ENCODE peak calls at places on chromosome 10, in seven cellular contexts. I, D, O, K, E, A and B are unnamed samples.

GRCh38 chr10:73827346-73828089 is 16.1 kb upstream of the NDST2 start:
- DNase-seq in I (no peak), D (no peak), O (no peak), K (no peak), E (no peak), A (no peak), B (no peak)

GRCh38 chr10:86333813-86334514 is 32.6 kb downstream of the GRID1 start:
- DNase-seq in I (no peak), D (no peak), O (no peak), K (no peak), E (no peak), A (no peak), B (no peak)

GRCh38 chr10:21985541-21985940 is 18.0 kb downstream of the DNAJC1 start:
- DNase-seq in I (no peak), D (no peak), O (no peak), K (no peak), E (no peak), A (no peak), B (no peak)

GRCh38 chr10:22803201-22803895 is 89.0 kb upstream of the PIP4K2A start:
- DNase-seq in I (no peak), D (no peak), O (no peak), K (no peak), E (no peak), A (no peak), B (no peak)

GRCh38 chr10:102814873-102815661 is 22.1 kb downstream of the CYP17A1 start:
- DNase-seq in I (peak), D (peak), O (no peak), K (no peak), E (peak), A (peak), B (no peak)

GRCh38 chr10:86709786-86710185 is 41.5 kb downstream of the LDB3 start:
- DNase-seq in I (no peak), D (no peak), O (peak), K (no peak), E (no peak), A (no peak), B (no peak)

GRCh38 chr10:86167101-86167761 is 199.4 kb downstream of the GRID1 start:
- DNase-seq in I (no peak), D (no peak), O (no peak), K (no peak), E (no peak), A (no peak), B (no peak)

GRCh38 chr10:105872665-105873064 is 1231.6 kb downstream of the SORCS3 start:
- DNase-seq in I (no peak), D (no peak), O (no peak), K (no peak), E (no peak), A (no peak), B (no peak)

GRCh38 chr10:119131512-119132240 is 27.8 kb downstream of the DENND10 start:
- DNase-seq in I (no peak), D (no peak), O (no peak), K (no peak), E (peak), A (no peak), B (no peak)

GRCh38 chr10:1369665-1370064 is 313.5 kb downstream of the WDR37 start:
- DNase-seq in I (peak), D (no peak), O (peak), K (no peak), E (no peak), A (no peak), B (no peak)

GRCh38 chr10:127163632-127164031 is 32.8 kb downstream of the INSYN2A start:
- DNase-seq in I (no peak), D (no peak), O (no peak), K (no peak), E (no peak), A (no peak), B (no peak)

GRCh38 chr10:48802611-48803046 is 118.0 kb downstream of the WDFY4 start:
- DNase-seq in I (no peak), D (no peak), O (no peak), K (no peak), E (no peak), A (no peak), B (peak)

GRCh38 chr10:6843477-6843876 is 263.4 kb upstream of the PRKCQ start:
- DNase-seq in I (no peak), D (no peak), O (no peak), K (no peak), E (peak), A (no peak), B (no peak)

GRCh38 chr10:20059084-20059835 is 243.0 kb downstream of the PLXDC2 start:
- DNase-seq in I (no peak), D (no peak), O (no peak), K (no peak), E (no peak), A (no peak), B (no peak)

GRCh38 chr10:118108194-118109026 is 61.7 kb upstream of the RAB11FIP2 start:
- DNase-seq in I (no peak), D (peak), O (no peak), K (no peak), E (peak), A (no peak), B (no peak)

GRCh38 chr10:79399242-79399831 is 46.1 kb downstream of the ZCCHC24 start:
- DNase-seq in I (no peak), D (peak), O (peak), K (no peak), E (peak), A (peak), B (no peak)

GRCh38 chr10:86301971-86302370 is 64.6 kb downstream of the GRID1 start:
- DNase-seq in I (no peak), D (no peak), O (no peak), K (no peak), E (no peak), A (no peak), B (no peak)

GRCh38 chr10:1100143-1100542 is 44.0 kb downstream of the WDR37 start:
- DNase-seq in I (no peak), D (no peak), O (no peak), K (no peak), E (no peak), A (no peak), B (no peak)

GRCh38 chr10:97116534-97117162 is 69.1 kb downstream of the SLIT1 start:
- DNase-seq in I (no peak), D (no peak), O (no peak), K (no peak), E (no peak), A (no peak), B (no peak)

GRCh38 chr10:77837925-77838595 is 88.5 kb downstream of the DLG5 start:
- DNase-seq in I (no peak), D (no peak), O (no peak), K (no peak), E (no peak), A (no peak), B (no peak)

GRCh38 chr10:77837248-77837924 is 89.2 kb downstream of the DLG5 start:
- DNase-seq in I (no peak), D (no peak), O (peak), K (no peak), E (peak), A (peak), B (peak)

GRCh38 chr10:77834943-77835668 is 91.4 kb downstream of the DLG5 start:
- DNase-seq in I (no peak), D (no peak), O (no peak), K (no peak), E (no peak), A (no peak), B (no peak)

GRCh38 chr10:77835669-77836086 is 90.9 kb downstream of the DLG5 start:
- DNase-seq in I (no peak), D (no peak), O (no peak), K (no peak), E (no peak), A (no peak), B (no peak)

GRCh38 chr10:77836299-77836820 is 90.2 kb downstream of the DLG5 start:
- DNase-seq in I (no peak), D (peak), O (no peak), K (no peak), E (peak), A (peak), B (peak)
- TF ChIP-seq POLR2AphosphoS5 in I (no peak), D (peak), O (no peak), K (no peak), E (peak), A (no peak), B (peak)

GRCh38 chr10:59582779-59583178 is 126.9 kb downstream of the SLC16A9 start:
- DNase-seq in I (no peak), D (no peak), O (no peak), K (no peak), E (no peak), A (no peak), B (no peak)
- TF ChIP-seq POLR2AphosphoS5 in I (no peak), D (no peak), O (no peak), K (no peak), E (no peak), A (no peak), B (no peak)

GRCh38 chr10:69382382-69383117 is 34.2 kb downstream of the TACR2 start:
- DNase-seq in I (no peak), D (no peak), O (no peak), K (no peak), E (no peak), A (no peak), B (no peak)
- TF ChIP-seq POLR2AphosphoS5 in I (no peak), D (no peak), O (no peak), K (no peak), E (no peak), A (no peak), B (no peak)

DNA sequence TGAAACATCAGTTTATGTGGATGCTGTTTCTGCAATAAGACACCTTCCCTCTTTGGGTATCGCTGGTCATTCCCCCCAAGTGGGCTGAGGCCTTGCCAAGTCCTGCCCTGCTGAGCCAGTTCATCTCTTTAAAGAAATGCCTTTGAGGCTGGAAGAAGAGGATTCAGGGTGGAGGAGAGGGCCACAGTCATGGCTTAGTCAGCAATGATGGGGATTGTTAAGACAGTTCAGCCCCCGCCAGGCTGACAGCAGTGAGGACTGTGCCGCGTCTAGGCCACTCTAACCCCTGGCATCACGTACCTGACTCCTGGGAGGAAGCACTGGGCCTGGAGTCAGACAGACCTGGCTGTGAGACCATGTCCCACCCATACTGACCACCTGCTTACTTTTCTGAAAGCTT is 48.3 kb downstream of the PNLIPRP2 start:
- DNase-seq in I (no peak), D (no peak), O (peak), K (no peak), E (no peak), A (no peak), B (no peak)
- TF ChIP-seq POLR2AphosphoS5 in I (no peak), D (no peak), O (no peak), K (no peak), E (no peak), A (no peak), B (no peak)

GRCh38 chr10:104680467-104681401 is 39.6 kb downstream of the SORCS3 start:
- DNase-seq in I (no peak), D (no peak), O (peak), K (no peak), E (no peak), A (no peak), B (no peak)
- TF ChIP-seq POLR2AphosphoS5 in I (no peak), D (no peak), O (no peak), K (no peak), E (no peak), A (no peak), B (no peak)

GRCh38 chr10:124032982-124033886 is 60.2 kb downstream of the CHST15 start:
- DNase-seq in I (no peak), D (no peak), O (no peak), K (no peak), E (peak), A (no peak), B (no peak)
- TF ChIP-seq POLR2AphosphoS5 in I (no peak), D (no peak), O (no peak), K (no peak), E (no peak), A (no peak), B (no peak)

DNA sequence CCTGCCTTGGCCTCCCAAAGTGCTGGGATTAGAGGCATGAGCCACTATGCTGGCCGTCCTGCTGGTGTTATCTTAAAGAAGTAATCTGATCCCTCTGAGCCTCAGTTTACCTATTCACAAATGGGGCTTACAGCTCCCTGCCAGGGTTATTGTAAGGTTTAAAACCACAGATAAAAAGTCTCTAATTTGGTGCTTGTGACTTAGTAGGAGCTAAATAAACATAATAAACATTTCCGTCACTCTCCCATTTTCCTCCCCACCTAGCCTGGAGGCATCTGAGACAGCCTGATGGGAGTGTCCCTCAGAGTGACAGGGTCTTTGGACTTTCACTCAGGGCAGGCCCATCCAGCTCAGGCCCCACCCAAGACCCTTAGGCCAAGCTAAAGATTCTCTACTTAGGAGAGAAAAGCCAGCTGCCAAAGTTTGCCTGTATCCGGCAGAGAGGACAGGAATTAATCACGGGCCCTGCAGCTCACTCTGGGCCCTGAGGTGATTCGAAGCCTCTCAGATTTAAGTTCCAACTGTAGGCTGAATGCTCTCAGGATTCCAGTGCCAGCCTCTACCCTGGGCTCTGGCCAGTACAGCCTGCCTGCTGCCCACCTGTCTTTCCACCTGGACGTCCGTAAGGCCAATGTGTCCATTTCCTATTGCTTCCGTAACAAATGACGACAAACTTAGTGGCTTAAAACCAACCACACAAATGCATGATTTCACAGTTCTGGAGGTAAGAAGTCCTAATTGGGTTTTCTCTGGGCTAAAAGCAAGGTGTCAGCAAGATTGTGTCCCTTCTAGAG is 21.8 kb upstream of the DUSP5 start:
- DNase-seq in I (no peak), D (no peak), O (no peak), K (no peak), E (no peak), A (no peak), B (no peak)
- TF ChIP-seq POLR2AphosphoS5 in I (no peak), D (no peak), O (no peak), K (no peak), E (no peak), A (no peak), B (no peak)